ENCODE peak calls at places on chromosomes 2 and 18, in six cellular contexts. One of them, this sample, is unnamed.

GRCh38 chr18:40692871-40693270 is 1262.2 kb upstream of the PIK3C3 start:
- DNase-seq in endodermal cell: no peak
- DNase-seq in NCI-H1417: no peak
- DNase-seq in stimulated activated CD8-positive, alpha-beta memory T cell treated with anti-CD3 and anti-CD28 coated beads, Interleukin-15, amount 100 ng/mL, for 24 hours: no peak
- DNase-seq in H54: no peak
- DNase-seq in activated T-helper 1 cell treated with Interleukin-2 at 50 U/mL for 16 hours: no peak
- DNase-seq in this sample: no peak

GRCh38 chr2:192124576-192124975 is 70.2 kb downstream of the TMEFF2 start:
- DNase-seq in H54: no peak
- DNase-seq in NCI-H1417: no peak
- DNase-seq in stimulated activated CD8-positive, alpha-beta memory T cell treated with anti-CD3 and anti-CD28 coated beads, Interleukin-15, amount 100 ng/mL, for 24 hours: no peak
- DNase-seq in activated T-helper 1 cell treated with Interleukin-2 at 50 U/mL for 16 hours: no peak
- DNase-seq in endodermal cell: no peak
- DNase-seq in this sample: no peak

GRCh38 chr18:73774836-73775509 is 372.7 kb downstream of the FBXO15 start:
- DNase-seq in NCI-H1417: no peak
- DNase-seq in activated T-helper 1 cell treated with Interleukin-2 at 50 U/mL for 16 hours: no peak
- DNase-seq in stimulated activated CD8-positive, alpha-beta memory T cell treated with anti-CD3 and anti-CD28 coated beads, Interleukin-15, amount 100 ng/mL, for 24 hours: no peak
- DNase-seq in H54: no peak
- DNase-seq in endodermal cell: peak
- DNase-seq in this sample: no peak

GRCh38 chr18:23936371-23936958 is 78.1 kb upstream of the TTC39C start:
- DNase-seq in NCI-H1417: no peak
- DNase-seq in H54: no peak
- DNase-seq in activated T-helper 1 cell treated with Interleukin-2 at 50 U/mL for 16 hours: no peak
- DNase-seq in stimulated activated CD8-positive, alpha-beta memory T cell treated with anti-CD3 and anti-CD28 coated beads, Interleukin-15, amount 100 ng/mL, for 24 hours: no peak
- DNase-seq in endodermal cell: peak
- DNase-seq in this sample: no peak

GRCh38 chr2:74915743-74916142 is 42.7 kb upstream of the POLE4 start:
- DNase-seq in H54: peak
- DNase-seq in endodermal cell: no peak
- DNase-seq in NCI-H1417: no peak
- DNase-seq in stimulated activated CD8-positive, alpha-beta memory T cell treated with anti-CD3 and anti-CD28 coated beads, Interleukin-15, amount 100 ng/mL, for 24 hours: no peak
- DNase-seq in activated T-helper 1 cell treated with Interleukin-2 at 50 U/mL for 16 hours: no peak
- DNase-seq in this sample: no peak

GRCh38 chr18:12766986-12767433 is 64.2 kb downstream of the PSMG2 start:
- DNase-seq in NCI-H1417: no peak
- DNase-seq in stimulated activated CD8-positive, alpha-beta memory T cell treated with anti-CD3 and anti-CD28 coated beads, Interleukin-15, amount 100 ng/mL, for 24 hours: no peak
- DNase-seq in endodermal cell: peak
- DNase-seq in H54: no peak
- DNase-seq in activated T-helper 1 cell treated with Interleukin-2 at 50 U/mL for 16 hours: no peak
- DNase-seq in this sample: no peak

GRCh38 chr2:64807417-64807816 is 153.7 kb upstream of the SERTAD2 start:
- DNase-seq in NCI-H1417: no peak
- DNase-seq in H54: peak
- DNase-seq in activated T-helper 1 cell treated with Interleukin-2 at 50 U/mL for 16 hours: no peak
- DNase-seq in endodermal cell: no peak
- DNase-seq in stimulated activated CD8-positive, alpha-beta memory T cell treated with anti-CD3 and anti-CD28 coated beads, Interleukin-15, amount 100 ng/mL, for 24 hours: no peak
- DNase-seq in this sample: no peak

GRCh38 chr2:18118703-18119102 is 240.2 kb downstream of the KCNS3 start:
- DNase-seq in endodermal cell: no peak
- DNase-seq in NCI-H1417: no peak
- DNase-seq in H54: no peak
- DNase-seq in activated T-helper 1 cell treated with Interleukin-2 at 50 U/mL for 16 hours: no peak
- DNase-seq in stimulated activated CD8-positive, alpha-beta memory T cell treated with anti-CD3 and anti-CD28 coated beads, Interleukin-15, amount 100 ng/mL, for 24 hours: no peak
- DNase-seq in this sample: no peak

GRCh38 chr2:85852979-85853498 is 35.8 kb downstream of the ST3GAL5 start:
- DNase-seq in NCI-H1417: no peak
- DNase-seq in activated T-helper 1 cell treated with Interleukin-2 at 50 U/mL for 16 hours: peak
- DNase-seq in endodermal cell: no peak
- DNase-seq in stimulated activated CD8-positive, alpha-beta memory T cell treated with anti-CD3 and anti-CD28 coated beads, Interleukin-15, amount 100 ng/mL, for 24 hours: peak
- DNase-seq in H54: no peak
- DNase-seq in this sample: no peak

GRCh38 chr2:8583400-8584173 is 98.3 kb upstream of the ID2 start:
- DNase-seq in endodermal cell: peak
- DNase-seq in stimulated activated CD8-positive, alpha-beta memory T cell treated with anti-CD3 and anti-CD28 coated beads, Interleukin-15, amount 100 ng/mL, for 24 hours: peak
- DNase-seq in H54: no peak
- DNase-seq in NCI-H1417: peak
- DNase-seq in activated T-helper 1 cell treated with Interleukin-2 at 50 U/mL for 16 hours: peak
- DNase-seq in this sample: peak

GRCh38 chr2:20019747-20020146 is 7.3 kb upstream of the MATN3 start:
- DNase-seq in endodermal cell: no peak
- DNase-seq in activated T-helper 1 cell treated with Interleukin-2 at 50 U/mL for 16 hours: no peak
- DNase-seq in H54: no peak
- DNase-seq in stimulated activated CD8-positive, alpha-beta memory T cell treated with anti-CD3 and anti-CD28 coated beads, Interleukin-15, amount 100 ng/mL, for 24 hours: no peak
- DNase-seq in NCI-H1417: no peak
- DNase-seq in this sample: no peak

GRCh38 chr18:48796491-48797205 is 154.1 kb downstream of the SMAD7 start:
- DNase-seq in H54: no peak
- DNase-seq in NCI-H1417: no peak
- DNase-seq in endodermal cell: peak
- DNase-seq in stimulated activated CD8-positive, alpha-beta memory T cell treated with anti-CD3 and anti-CD28 coated beads, Interleukin-15, amount 100 ng/mL, for 24 hours: no peak
- DNase-seq in activated T-helper 1 cell treated with Interleukin-2 at 50 U/mL for 16 hours: no peak
- DNase-seq in this sample: no peak

GRCh38 chr18:71189581-71189980 is 900.7 kb downstream of the SOCS6 start:
- DNase-seq in H54: no peak
- DNase-seq in endodermal cell: no peak
- DNase-seq in activated T-helper 1 cell treated with Interleukin-2 at 50 U/mL for 16 hours: no peak
- DNase-seq in NCI-H1417: no peak
- DNase-seq in stimulated activated CD8-positive, alpha-beta memory T cell treated with anti-CD3 and anti-CD28 coated beads, Interleukin-15, amount 100 ng/mL, for 24 hours: no peak
- DNase-seq in this sample: no peak

GRCh38 chr2:892401-892800 is 58.2 kb upstream of the SNTG2 start:
- DNase-seq in endodermal cell: no peak
- DNase-seq in H54: no peak
- DNase-seq in stimulated activated CD8-positive, alpha-beta memory T cell treated with anti-CD3 and anti-CD28 coated beads, Interleukin-15, amount 100 ng/mL, for 24 hours: no peak
- DNase-seq in activated T-helper 1 cell treated with Interleukin-2 at 50 U/mL for 16 hours: no peak
- DNase-seq in NCI-H1417: no peak
- DNase-seq in this sample: no peak

GRCh38 chr18:41126541-41127235 is 828.3 kb upstream of the PIK3C3 start:
- DNase-seq in H54: no peak
- DNase-seq in NCI-H1417: no peak
- DNase-seq in stimulated activated CD8-positive, alpha-beta memory T cell treated with anti-CD3 and anti-CD28 coated beads, Interleukin-15, amount 100 ng/mL, for 24 hours: no peak
- DNase-seq in endodermal cell: no peak
- DNase-seq in activated T-helper 1 cell treated with Interleukin-2 at 50 U/mL for 16 hours: no peak
- DNase-seq in this sample: no peak

GRCh38 chr2:142693171-142693950 is 184.1 kb upstream of the KYNU start:
- DNase-seq in endodermal cell: peak
- DNase-seq in NCI-H1417: peak
- DNase-seq in activated T-helper 1 cell treated with Interleukin-2 at 50 U/mL for 16 hours: no peak
- DNase-seq in H54: no peak
- DNase-seq in stimulated activated CD8-positive, alpha-beta memory T cell treated with anti-CD3 and anti-CD28 coated beads, Interleukin-15, amount 100 ng/mL, for 24 hours: no peak
- DNase-seq in this sample: no peak

GRCh38 chr2:86570069-86570468 is 6.8 kb upstream of the CHMP3 start:
- DNase-seq in endodermal cell: no peak
- DNase-seq in NCI-H1417: no peak
- DNase-seq in activated T-helper 1 cell treated with Interleukin-2 at 50 U/mL for 16 hours: no peak
- DNase-seq in stimulated activated CD8-positive, alpha-beta memory T cell treated with anti-CD3 and anti-CD28 coated beads, Interleukin-15, amount 100 ng/mL, for 24 hours: no peak
- DNase-seq in H54: no peak
- DNase-seq in this sample: no peak

GRCh38 chr2:68751397-68752339 is 17.1 kb downstream of the ARHGAP25 start:
- DNase-seq in activated T-helper 1 cell treated with Interleukin-2 at 50 U/mL for 16 hours: peak
- DNase-seq in H54: peak
- DNase-seq in NCI-H1417: peak
- DNase-seq in stimulated activated CD8-positive, alpha-beta memory T cell treated with anti-CD3 and anti-CD28 coated beads, Interleukin-15, amount 100 ng/mL, for 24 hours: peak
- DNase-seq in endodermal cell: peak
- DNase-seq in this sample: peak

GRCh38 chr18:24567199-24567598 is 106.8 kb downstream of the HRH4 start:
- DNase-seq in endodermal cell: no peak
- DNase-seq in NCI-H1417: no peak
- DNase-seq in H54: no peak
- DNase-seq in stimulated activated CD8-positive, alpha-beta memory T cell treated with anti-CD3 and anti-CD28 coated beads, Interleukin-15, amount 100 ng/mL, for 24 hours: no peak
- DNase-seq in activated T-helper 1 cell treated with Interleukin-2 at 50 U/mL for 16 hours: no peak
- DNase-seq in this sample: no peak

GRCh38 chr2:65053199-65053598 is 3.0 kb upstream of the CEP68 start:
- DNase-seq in endodermal cell: no peak
- DNase-seq in stimulated activated CD8-positive, alpha-beta memory T cell treated with anti-CD3 and anti-CD28 coated beads, Interleukin-15, amount 100 ng/mL, for 24 hours: no peak
- DNase-seq in NCI-H1417: no peak
- DNase-seq in H54: no peak
- DNase-seq in activated T-helper 1 cell treated with Interleukin-2 at 50 U/mL for 16 hours: no peak
- DNase-seq in this sample: no peak

GRCh38 chr2:217061916-217062315 is 202.1 kb upstream of the TNP1 start:
- DNase-seq in stimulated activated CD8-positive, alpha-beta memory T cell treated with anti-CD3 and anti-CD28 coated beads, Interleukin-15, amount 100 ng/mL, for 24 hours: no peak
- DNase-seq in endodermal cell: no peak
- DNase-seq in activated T-helper 1 cell treated with Interleukin-2 at 50 U/mL for 16 hours: no peak
- DNase-seq in NCI-H1417: no peak
- DNase-seq in H54: no peak
- DNase-seq in this sample: no peak

GRCh38 chr2:107412209-107412904 is 414.3 kb upstream of the RGPD4 start:
- DNase-seq in stimulated activated CD8-positive, alpha-beta memory T cell treated with anti-CD3 and anti-CD28 coated beads, Interleukin-15, amount 100 ng/mL, for 24 hours: no peak
- DNase-seq in activated T-helper 1 cell treated with Interleukin-2 at 50 U/mL for 16 hours: no peak
- DNase-seq in H54: no peak
- DNase-seq in endodermal cell: no peak
- DNase-seq in NCI-H1417: no peak
- DNase-seq in this sample: no peak